ENCODE peak calls at places on chromosomes 1 and 21, in nine cellular contexts. O, P, H, X, W, V, A, G and Y are unnamed samples.
A peak's percentile ranks its signal among the peaks of the same experiment; 100 is the strongest.

GRCh38 chr1:64864018-64864945 is 102.1 kb downstream of the JAK1 start:
- DNase-seq in G (peak; percentile 77), H (no peak), V (peak; percentile 78), A (peak; percentile 90), P (peak; percentile 80), O (peak; percentile 96), W (peak; percentile 33), X (no peak), Y (no peak)

GRCh38 chr1:145425436-145426029 is at the start of gene NBPF20:
- DNase-seq in O (peak; percentile 92), P (peak; percentile 87), V (peak; percentile 87), A (peak; percentile 78), X (peak; percentile 58), G (peak; percentile 78), W (peak; percentile 39), H (peak; percentile 75), Y (peak; percentile 78)

GRCh38 chr1:10544239-10544638 is 69.5 kb downstream of the PEX14 start:
- DNase-seq in P (no peak), A (no peak), G (no peak), X (no peak), H (no peak), V (no peak), O (no peak), W (no peak), Y (no peak)

GRCh38 chr1:17765444-17766411 is 10.6 kb downstream of the ACTL8 start:
- DNase-seq in H (peak; percentile 35), V (no peak), W (no peak), A (no peak), O (no peak), X (no peak), G (peak; percentile 71), P (no peak), Y (no peak)

GRCh38 chr21:30329203-30329868 is 8.2 kb downstream of the KRTAP27-1 start:
- DNase-seq in X (no peak), P (no peak), O (no peak), V (no peak), A (no peak), G (no peak), W (no peak), H (no peak), Y (no peak)

GRCh38 chr1:220516722-220517042 is 11.3 kb upstream of the MARK1 start:
- DNase-seq in W (no peak), O (no peak), G (no peak), X (no peak), A (no peak), H (no peak), P (no peak), V (no peak), Y (no peak)

GRCh38 chr21:35226960-35227741 is 178.0 kb upstream of the RUNX1 start:
- DNase-seq in H (no peak), O (no peak), P (no peak), V (peak; percentile 39), A (no peak), G (no peak), W (no peak), X (no peak), Y (no peak)

GRCh38 chr1:4626560-4627319 is 27.7 kb upstream of the AJAP1 start:
- DNase-seq in G (no peak), A (no peak), X (no peak), H (no peak), V (no peak), P (peak; percentile 43), O (peak; percentile 56), W (no peak), Y (no peak)

GRCh38 chr1:116722016-116722838 is 32.0 kb upstream of the CD2 start:
- DNase-seq in H (no peak), A (no peak), P (no peak), V (peak; percentile 27), O (no peak), G (no peak), W (no peak), X (no peak), Y (peak; percentile 71)

GRCh38 chr1:23751050-23751814 is 8.0 kb downstream of the ELOA start:
- DNase-seq in P (no peak), X (no peak), V (peak; percentile 27), A (peak; percentile 46), G (no peak), W (peak; percentile 21), H (no peak), O (no peak), Y (peak; percentile 41)

GRCh38 chr1:23597635-23598388 is 38.5 kb upstream of the ID3 start:
- DNase-seq in X (no peak), H (no peak), W (no peak), P (no peak), G (no peak), V (no peak), A (no peak), O (no peak), Y (no peak)

GRCh38 chr1:160006312-160006940 is 25.4 kb downstream of the PIGM start:
- DNase-seq in W (peak; percentile 64), V (peak; percentile 82), H (peak; percentile 35), P (peak; percentile 76), X (peak; percentile 62), A (peak; percentile 55), O (peak; percentile 89), G (peak; percentile 70), Y (peak; percentile 92)

GRCh38 chr1:17010601-17011438 is 908 bp downstream of the ATP13A2 start:
- DNase-seq in W (no peak), O (peak; percentile 88), G (peak; percentile 71), P (no peak), H (peak; percentile 42), A (peak; percentile 58), V (peak; percentile 66), X (peak; percentile 69), Y (peak; percentile 61)

GRCh38 chr21:25790122-25790951 is 55.6 kb downstream of the GABPA start:
- DNase-seq in P (no peak), W (peak; percentile 34), O (no peak), V (no peak), X (no peak), H (no peak), G (no peak), A (peak; percentile 63), Y (no peak)

GRCh38 chr1:38179423-38179822 is 132.8 kb upstream of the POU3F1 start:
- DNase-seq in O (no peak), G (peak; percentile 74), W (no peak), X (no peak), V (no peak), H (no peak), P (no peak), A (no peak), Y (no peak)

GRCh38 chr1:52424238-52424637 is 19.8 kb downstream of the PRPF38A start:
- DNase-seq in W (no peak), A (peak; percentile 29), V (no peak), H (no peak), O (no peak), X (no peak), P (no peak), G (no peak), Y (no peak)

GRCh38 chr1:1434131-1434811 is 1.2 kb upstream of the VWA1 start:
- DNase-seq in H (peak; percentile 76), G (peak; percentile 86), X (peak; percentile 78), V (peak; percentile 53), P (peak; percentile 92), W (no peak), A (no peak), O (peak; percentile 74), Y (no peak)

GRCh38 chr1:193539731-193540459 is 353.5 kb upstream of the B3GALT2 start:
- DNase-seq in W (no peak), H (no peak), O (no peak), P (no peak), A (no peak), X (no peak), G (no peak), V (peak; percentile 13), Y (peak; percentile 58)

GRCh38 chr1:94142022-94142421 is 21.1 kb upstream of the ABCA4 start:
- DNase-seq in X (no peak), W (no peak), V (no peak), O (no peak), H (no peak), A (peak; percentile 98), P (no peak), G (no peak), Y (no peak)

GRCh38 chr21:44957047-44957831 is 17.4 kb downstream of the SLX9 start:
- DNase-seq in O (peak; percentile 56), W (no peak), A (no peak), G (peak; percentile 26), X (no peak), V (no peak), H (no peak), P (peak; percentile 58), Y (no peak)

GRCh38 chr1:226793620-226794276 is 54.7 kb upstream of the ITPKB start:
- DNase-seq in V (no peak), G (no peak), P (no peak), A (peak; percentile 58), W (no peak), X (no peak), H (no peak), O (no peak), Y (no peak)

GRCh38 chr1:180026556-180026955 is 71.9 kb downstream of the CEP350 start:
- DNase-seq in P (no peak), H (no peak), W (no peak), O (no peak), A (peak; percentile 85), V (no peak), G (no peak), X (no peak), Y (no peak)

GRCh38 chr21:33244082-33244780 is 14.5 kb downstream of the IFNAR2 start:
- DNase-seq in G (no peak), P (no peak), W (no peak), V (no peak), X (no peak), H (no peak), O (no peak), A (no peak), Y (no peak)
- H3K4me1 ChIP-seq in G (peaks cover 24% of the 10 kb centered on the region), P (no peaks in the 10 kb centered on the region), W (no peaks in the 10 kb centered on the region), V (no peaks in the 10 kb centered on the region), X (no peaks in the 10 kb centered on the region), H (no peaks in the 10 kb centered on the region), O (peaks cover 1% of the 10 kb centered on the region), A (peaks cover 4% of the 10 kb centered on the region), Y (peaks cover 7% of the 10 kb centered on the region)

GRCh38 chr1:39964552-39964951 is 9.6 kb downstream of the MFSD2A start:
- DNase-seq in W (no peak), P (no peak), G (no peak), O (no peak), A (no peak), V (no peak), X (no peak), H (no peak), Y (no peak)
- TF ChIP-seq POLR2A in W (no peak), P (no peak), G (no peak), O (no peak), A (no peak), V (no peak), X (no peak), H (no peak), Y (no peak)

DNA sequence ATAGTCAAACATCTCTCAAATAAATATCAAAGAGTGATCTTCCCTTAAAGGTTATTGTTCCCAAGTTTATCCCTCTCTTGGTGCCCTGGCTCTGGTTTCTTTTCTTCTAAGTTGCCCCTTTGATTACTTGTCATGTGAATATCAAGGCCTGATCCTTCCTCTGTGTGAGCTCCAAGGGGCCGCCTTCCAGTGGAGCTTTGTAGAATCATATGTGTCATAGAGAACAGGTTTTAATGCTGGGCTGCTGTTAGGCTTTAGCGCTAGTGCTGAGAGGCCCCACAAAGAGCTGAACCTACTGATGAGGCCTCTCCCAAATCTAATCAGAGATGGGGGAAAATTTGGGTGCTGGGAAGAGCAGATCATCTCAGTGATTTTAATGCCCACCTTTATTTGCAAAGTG is 25.5 kb downstream of the UCK2 start:
- DNase-seq in O (no peak), P (no peak), G (no peak), W (no peak), X (no peak), V (no peak), A (no peak), H (no peak), Y (no peak)
- H3K4me1 ChIP-seq in O (peaks cover 5% of the 10 kb centered on the region), P (peaks cover 7% of the 10 kb centered on the region), G (peaks cover 21% of the 10 kb centered on the region), W (no peaks in the 10 kb centered on the region), X (no peaks in the 10 kb centered on the region), V (peaks cover 13% of the 10 kb centered on the region), A (no peaks in the 10 kb centered on the region), H (no peaks in the 10 kb centered on the region), Y (peaks cover 9% of the 10 kb centered on the region)

GRCh38 chr1:182615468-182616129 is 11.4 kb upstream of the RGS16 start:
- DNase-seq in O (no peak), X (no peak), W (no peak), A (peak; percentile 32), V (no peak), G (peak; percentile 70), H (peak; percentile 63), P (peak; percentile 82), Y (peak; percentile 66)
- TF ChIP-seq POLR2A in O (no peak), X (no peak), W (no peak), A (no peak), V (no peak), G (no peak), H (no peak), P (no peak), Y (no peak)